ENCODE peak calls at places on chromosomes 16 and 17, in five cellular contexts. O, W, E, G and Q are unnamed samples.

GRCh38 chr17:75352079-75352569 is 53.4 kb downstream of the GRB2 start:
- DNase-seq in W (no peak), G (no peak), E (no peak), O (peak), Q (peak)

GRCh38 chr17:50290074-50290702 is 15.9 kb downstream of the TMEM92 start:
- DNase-seq in O (no peak), G (no peak), W (no peak), E (no peak), Q (no peak)

GRCh38 chr17:32445075-32445427 is 741 bp downstream of the PSMD11 start:
- DNase-seq in O (peak), W (no peak), G (no peak), E (peak), Q (no peak)

GRCh38 chr17:42027961-42028790 is 8.3 kb downstream of the NKIRAS2 start:
- DNase-seq in W (no peak), O (peak), E (peak), G (no peak), Q (no peak)

GRCh38 chr17:27559996-27560481 is 70.9 kb upstream of the LGALS9 start:
- DNase-seq in O (no peak), G (no peak), W (no peak), E (no peak), Q (no peak)

GRCh38 chr17:4480929-4481898 is 17.5 kb upstream of the SPNS2 start:
- DNase-seq in O (no peak), E (no peak), G (no peak), W (no peak), Q (no peak)

GRCh38 chr17:72266099-72266852 is 145.5 kb downstream of the SOX9 start:
- DNase-seq in O (no peak), E (no peak), W (no peak), G (no peak), Q (no peak)

GRCh38 chr17:78563189-78564145 is 13.7 kb downstream of the DNAH17 start:
- DNase-seq in W (no peak), E (peak), O (no peak), G (no peak), Q (no peak)

GRCh38 chr17:29180788-29181160 is 576 bp upstream of the MYO18A start:
- DNase-seq in O (no peak), E (no peak), W (no peak), G (no peak), Q (no peak)

DNA sequence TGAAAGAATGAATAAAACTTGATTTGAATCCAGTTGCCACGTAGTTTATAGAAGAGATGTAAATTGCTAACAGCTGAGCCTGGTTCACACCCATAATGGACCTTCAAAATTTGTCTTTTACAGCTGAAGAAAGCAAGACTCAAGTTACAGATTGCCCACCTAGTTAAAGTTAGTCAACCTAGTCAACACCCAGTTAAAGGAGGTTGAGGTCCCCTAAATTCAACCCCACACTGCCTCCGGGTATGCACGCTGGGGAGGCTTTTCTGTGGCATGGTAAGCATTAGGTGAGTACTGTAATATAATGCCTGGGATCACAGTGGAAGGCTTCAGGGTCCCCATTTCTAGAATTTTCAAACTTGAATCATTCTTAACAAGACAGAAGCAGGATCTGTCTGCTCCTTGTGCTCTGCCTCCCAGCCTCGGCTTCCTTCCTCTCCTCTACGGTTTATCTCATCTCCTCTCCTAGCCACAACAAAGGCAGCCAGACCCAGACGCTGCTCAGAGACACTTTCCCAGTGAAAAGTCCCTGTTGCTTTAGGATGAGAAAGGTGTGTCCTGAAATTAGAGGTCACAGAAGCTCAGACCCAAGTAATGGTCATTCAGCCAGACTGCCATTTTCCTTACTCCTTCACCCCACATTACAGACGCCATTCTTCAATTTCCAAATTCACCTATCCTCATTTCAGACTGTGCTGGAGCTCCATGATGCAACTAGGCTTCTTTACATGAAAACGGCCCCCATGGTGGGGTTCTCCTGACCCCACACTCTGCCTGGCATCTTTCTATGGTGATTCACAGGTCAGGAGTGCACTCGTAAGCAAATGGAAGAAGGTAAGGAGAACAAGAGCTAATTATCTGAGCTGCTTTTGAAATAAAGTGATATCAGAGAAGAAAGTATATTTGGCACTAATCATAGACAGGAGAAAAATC is 27.2 kb upstream of the SUPT4H1 start:
- DNase-seq in O (no peak), W (no peak), E (no peak), G (no peak), Q (no peak)
- TF ChIP-seq SUZ12 in O (no peak), W (no peak), E (no peak), G (no peak), Q (no peak)

DNA sequence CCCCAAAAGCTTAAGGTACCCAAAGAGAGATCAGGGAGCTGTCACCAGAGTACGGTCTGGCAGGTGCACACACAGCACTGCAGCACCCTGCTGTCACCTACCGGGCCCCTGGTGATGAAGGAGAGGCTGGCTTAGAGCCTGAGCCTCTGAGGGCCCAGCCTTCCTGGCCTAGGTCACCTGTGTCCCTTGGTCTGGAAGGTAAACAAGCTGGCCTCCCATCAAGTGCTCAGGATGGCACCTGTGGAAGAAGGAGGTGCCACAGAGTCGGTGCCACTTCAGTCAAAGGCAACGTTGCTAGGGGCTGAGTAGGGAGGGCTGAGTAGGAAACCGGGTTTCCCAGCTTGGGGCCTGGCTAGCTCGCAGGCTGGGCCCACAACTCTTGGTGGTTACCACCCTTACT is 70.7 kb downstream of the COG7 start:
- DNase-seq in O (no peak), E (no peak), G (no peak), W (no peak), Q (no peak)
- TF ChIP-seq SUZ12 in O (no peak), E (no peak), G (no peak), W (no peak), Q (no peak)

GRCh38 chr17:37710344-37710886 is 34.4 kb downstream of the HNF1B start:
- DNase-seq in W (peak), O (peak), G (no peak), E (peak), Q (peak)
- TF ChIP-seq SUZ12 in W (no peak), O (no peak), G (no peak), E (no peak), Q (no peak)

GRCh38 chr16:5018791-5019190 is 14.9 kb downstream of the NAGPA start:
- DNase-seq in W (no peak), O (no peak), E (no peak), G (no peak), Q (no peak)
- TF ChIP-seq SUZ12 in W (no peak), O (no peak), E (no peak), G (no peak), Q (no peak)